ENCODE peak calls at places on chromosome 2, in four cellular contexts. P, I, M and G are unnamed samples.
A peak's percentile ranks its signal among the peaks of the same experiment; 100 is the strongest.

GRCh38 chr2:237731663-237732062 is 66.9 kb upstream of the RBM44 start:
- DNase-seq in P (peak; percentile 79), I (peak; percentile 81), M (peak; percentile 48), G (no peak)

GRCh38 chr2:20168727-20169696 is 55.9 kb downstream of the SDC1 start:
- DNase-seq in P (no peak), I (no peak), M (no peak), G (no peak)

GRCh38 chr2:200127852-200128251 is 172.5 kb downstream of the MAIP1 start:
- DNase-seq in P (no peak), I (peak; percentile 67), M (peak; percentile 68), G (no peak)

GRCh38 chr2:119407430-119408220 is 24.0 kb upstream of the TMEM37 start:
- DNase-seq in P (peak; percentile 54), I (peak; percentile 58), M (peak; percentile 73), G (peak; percentile 71)

GRCh38 chr2:195563857-195564512 is 93.0 kb upstream of the SLC39A10 start:
- DNase-seq in P (no peak), I (peak; percentile 90), M (no peak), G (no peak)

GRCh38 chr2:197377670-197378069 is 57.2 kb downstream of the SF3B1 start:
- DNase-seq in P (no peak), I (no peak), M (no peak), G (no peak)

GRCh38 chr2:673615-674318 is 3.4 kb downstream of the TMEM18 start:
- DNase-seq in P (no peak), I (peak; percentile 63), M (no peak), G (no peak)

GRCh38 chr2:25330937-25331336 is 10.8 kb downstream of the DNMT3A start:
- DNase-seq in P (no peak), I (no peak), M (no peak), G (no peak)

GRCh38 chr2:170013802-170014551 is 164.0 kb upstream of the MYO3B start:
- DNase-seq in P (no peak), I (peak; percentile 10), M (no peak), G (peak; percentile 98)

GRCh38 chr2:47061989-47062678 is 93.0 kb downstream of the STPG4 start:
- DNase-seq in P (no peak), I (no peak), M (no peak), G (peak; percentile 48)

GRCh38 chr2:206790311-206790935 is 25.0 kb downstream of the FASTKD2 start:
- DNase-seq in P (no peak), I (peak; percentile 20), M (no peak), G (no peak)

GRCh38 chr2:55111230-55111569 is 60.9 kb upstream of the RTN4 start:
- DNase-seq in P (no peak), I (no peak), M (no peak), G (no peak)

GRCh38 chr2:118622931-118623330 is 224.5 kb downstream of the EN1 start:
- DNase-seq in P (no peak), I (no peak), M (no peak), G (no peak)

GRCh38 chr2:225697936-225698335 is 298.4 kb downstream of the NYAP2 start:
- DNase-seq in P (no peak), I (no peak), M (no peak), G (no peak)

GRCh38 chr2:229713371-229714079 is 830 bp downstream of the DNER start:
- DNase-seq in P (peak; percentile 26), I (no peak), M (no peak), G (no peak)

GRCh38 chr2:193806088-193806774 is 1611.5 kb upstream of the TMEFF2 start:
- DNase-seq in P (no peak), I (no peak), M (no peak), G (no peak)

GRCh38 chr2:205462681-205463345 is 219.5 kb upstream of the NRP2 start:
- DNase-seq in P (no peak), I (no peak), M (no peak), G (no peak)

GRCh38 chr2:215843579-215843978 is 169.8 kb downstream of the MREG start:
- DNase-seq in P (no peak), I (peak; percentile 92), M (peak; percentile 38), G (no peak)

GRCh38 chr2:43759195-43759594 is 14.6 kb upstream of the DYNC2LI1 start:
- DNase-seq in P (peak; percentile 15), I (peak; percentile 73), M (peak; percentile 80), G (no peak)

GRCh38 chr2:75277111-75277510 is 77.8 kb upstream of the TACR1 start:
- DNase-seq in P (no peak), I (peak; percentile 61), M (no peak), G (no peak)

GRCh38 chr2:148989882-148990493 is 48.5 kb upstream of the LYPD6B start:
- DNase-seq in P (peak; percentile 46), I (peak; percentile 80), M (peak; percentile 82), G (peak; percentile 49)

GRCh38 chr2:228768818-228769217 is 502.3 kb downstream of the PID1 start:
- DNase-seq in P (no peak), I (peak; percentile 64), M (no peak), G (no peak)

GRCh38 chr2:216871333-216871934 is 11.6 kb upstream of the TNP1 start:
- DNase-seq in P (no peak), I (peak; percentile 29), M (peak; percentile 92), G (no peak)

GRCh38 chr2:215358891-215359575 is 47.2 kb downstream of the ATIC start:
- DNase-seq in P (no peak), I (peak; percentile 47), M (no peak), G (no peak)

GRCh38 chr2:118371500-118371899 is 283.2 kb downstream of the INSIG2 start:
- DNase-seq in P (peak; percentile 10), I (peak; percentile 18), M (peak; percentile 42), G (no peak)

GRCh38 chr2:174438146-174438886 is 42.8 kb downstream of the SCRN3 start:
- DNase-seq in P (no peak), I (no peak), M (no peak), G (no peak)

GRCh38 chr2:237662671-237663093 is 35.3 kb downstream of the LRRFIP1 start:
- DNase-seq in P (no peak), I (peak; percentile 90), M (peak; percentile 71), G (peak; percentile 19)

GRCh38 chr2:11998218-11998617 is 251.8 kb downstream of the LPIN1 start:
- DNase-seq in P (no peak), I (peak; percentile 61), M (no peak), G (no peak)

GRCh38 chr2:20609349-20609994 is 41.4 kb downstream of the HS1BP3 start:
- DNase-seq in P (no peak), I (peak; percentile 67), M (peak; percentile 41), G (no peak)

GRCh38 chr2:131519466-131519865 is 8.2 kb upstream of the CCDC74A start:
- DNase-seq in P (no peak), I (no peak), M (no peak), G (no peak)

GRCh38 chr2:119416299-119416923 is 15.2 kb upstream of the TMEM37 start:
- DNase-seq in P (no peak), I (no peak), M (no peak), G (no peak)

GRCh38 chr2:147623328-147623727 is 221.5 kb upstream of the ACVR2A start:
- DNase-seq in P (no peak), I (no peak), M (no peak), G (no peak)

GRCh38 chr2:36478999-36479398 is 119.0 kb downstream of the FEZ2 start:
- DNase-seq in P (no peak), I (no peak), M (no peak), G (no peak)

DNA sequence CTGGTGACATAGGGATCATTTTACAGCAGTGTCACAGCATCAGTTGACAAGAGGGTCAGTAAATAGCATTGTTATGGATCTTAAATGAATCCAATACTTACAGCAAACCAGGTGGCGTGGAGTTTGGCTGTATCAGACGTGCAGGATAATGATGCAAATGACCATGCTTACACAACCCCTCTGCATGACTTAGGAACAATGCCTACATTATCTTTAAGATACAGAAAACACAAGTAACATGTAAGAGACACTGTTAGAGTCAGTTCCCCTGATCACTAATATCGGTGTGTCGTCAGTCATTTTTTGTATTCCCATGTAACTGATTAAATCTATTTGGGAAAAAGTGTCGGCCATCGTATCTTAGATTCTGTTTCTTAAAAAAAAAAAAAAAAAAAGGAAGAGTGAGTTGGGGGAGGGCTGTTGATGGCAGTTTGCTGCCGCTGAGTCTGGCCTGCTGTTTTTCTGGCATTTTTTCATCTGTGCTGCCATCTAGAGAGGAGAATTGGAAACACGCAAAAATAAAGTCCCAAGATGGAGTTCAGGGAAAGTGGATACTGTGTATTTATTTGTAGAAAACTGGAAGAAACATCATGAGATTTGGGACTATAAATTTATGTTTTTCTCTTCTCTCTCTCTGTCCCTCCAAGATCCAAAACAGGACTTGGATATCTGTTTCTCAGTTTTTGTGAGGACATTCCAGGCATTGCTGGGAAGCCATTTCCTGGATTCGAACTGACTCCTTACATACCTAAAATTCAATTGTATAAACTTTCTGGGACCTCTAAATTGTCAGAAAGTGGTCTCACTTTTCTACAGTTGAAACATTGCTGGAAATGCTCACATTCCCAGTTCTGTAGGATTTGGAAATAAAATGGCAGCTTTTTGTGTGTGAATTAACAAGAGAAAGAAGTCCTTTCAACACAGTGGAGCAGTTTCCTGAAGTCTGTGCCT is 60.3 kb upstream of the AGPS start:
- DNase-seq in P (peak; percentile 32), I (peak; percentile 83), M (peak; percentile 74), G (peak; percentile 84)
- TF ChIP-seq MAZ in P (no peak), I (no peak), M (no peak), G (peak; percentile 75)

GRCh38 chr2:150441226-150441625 is 46.2 kb downstream of the RND3 start:
- DNase-seq in P (no peak), I (no peak), M (no peak), G (no peak)
- TF ChIP-seq MAZ in P (no peak), I (no peak), M (no peak), G (no peak)

GRCh38 chr2:29042581-29043075 is 31.7 kb downstream of the PCARE start:
- DNase-seq in P (no peak), I (peak; percentile 70), M (no peak), G (peak; percentile 43)
- TF ChIP-seq MAZ in P (no peak), I (no peak), M (no peak), G (no peak)

GRCh38 chr2:64889803-64890202 is 99.4 kb upstream of the SLC1A4 start:
- DNase-seq in P (no peak), I (no peak), M (no peak), G (no peak)

GRCh38 chr2:64887565-64887964 is 101.6 kb upstream of the SLC1A4 start:
- DNase-seq in P (no peak), I (no peak), M (no peak), G (no peak)

DNA sequence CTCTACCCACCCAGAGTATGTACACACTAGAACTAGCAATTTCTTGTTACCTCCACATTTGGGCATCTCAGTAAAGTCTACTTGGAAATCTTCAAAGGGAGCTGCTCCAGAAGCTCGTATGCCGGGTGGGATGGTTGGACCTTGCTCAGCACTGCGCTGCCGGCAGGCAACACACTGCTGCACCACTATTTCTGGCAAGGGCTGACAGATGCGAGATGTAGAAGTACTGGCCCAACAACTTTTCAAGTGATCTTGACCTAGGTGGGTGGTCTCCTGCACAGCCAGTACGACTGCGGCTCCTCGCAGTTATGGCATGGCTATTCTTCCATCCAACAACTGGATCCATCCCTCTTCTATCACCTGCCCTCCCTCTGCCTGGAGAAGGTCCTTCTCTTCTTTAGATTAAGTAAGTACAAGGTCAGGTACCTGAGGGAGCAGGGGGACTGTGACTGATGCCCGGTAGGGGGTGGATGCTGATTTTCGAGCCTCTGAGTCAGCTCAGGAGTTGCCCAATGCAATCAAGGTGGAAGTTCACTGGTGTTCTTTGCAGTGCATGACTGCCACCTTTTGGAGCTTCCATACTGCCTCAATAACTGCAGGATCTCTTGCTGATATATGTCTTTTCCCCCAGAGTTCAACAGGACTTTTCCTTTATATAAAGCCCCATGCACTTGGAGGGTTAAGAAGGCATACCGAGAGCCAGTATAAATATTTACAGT is 100.4 kb upstream of the SLC1A4 start:
- DNase-seq in P (peak; percentile 83), I (peak; percentile 55), M (peak; percentile 74), G (no peak)
- TF ChIP-seq MAZ in P (no peak), I (no peak), M (no peak), G (no peak)